ENCODE peak calls at places on chromosome 1, in seven cellular contexts. A is heart left ventricle; K is tibial artery; D is AG04450; R is uterus; J is lower leg skin; N is CD8-positive, alpha-beta T cell. M is an unnamed sample.

GRCh38 chr1:243351347-243351746 is 95.5 kb downstream of the SDCCAG8 start:
- DNase-seq in A (no peak), K (no peak), D (no peak), R (no peak), J (no peak), N (no peak), M (no peak)

GRCh38 chr1:74468982-74469603 is 43.3 kb downstream of the LRRC53 start:
- DNase-seq in A (no peak), K (no peak), D (peak), R (no peak), J (no peak), N (no peak), M (peak)

GRCh38 chr1:192959657-192960186 is 99.4 kb downstream of the UCHL5 start:
- DNase-seq in A (no peak), K (no peak), D (no peak), R (no peak), J (no peak), N (no peak), M (no peak)

GRCh38 chr1:46652321-46653100 is 15.7 kb downstream of the ATPAF1 start:
- DNase-seq in A (no peak), K (no peak), D (no peak), R (no peak), J (no peak), N (no peak), M (no peak)

GRCh38 chr1:236522937-236523703 is 662 bp upstream of the LGALS8 start:
- DNase-seq in A (peak), K (peak), D (no peak), R (peak), J (peak), N (peak), M (no peak)

GRCh38 chr1:55781944-55782482 is 566.8 kb upstream of the USP24 start:
- DNase-seq in A (peak), K (no peak), D (peak), R (peak), J (peak), N (no peak), M (peak)

GRCh38 chr1:198879711-198880306 is 241.0 kb downstream of the PTPRC start:
- DNase-seq in A (no peak), K (no peak), D (no peak), R (no peak), J (no peak), N (no peak), M (no peak)

GRCh38 chr1:201876148-201876547 is 12.6 kb upstream of the SHISA4 start:
- DNase-seq in A (no peak), K (no peak), D (no peak), R (no peak), J (no peak), N (no peak), M (no peak)

GRCh38 chr1:164673584-164674214 is 114.7 kb downstream of the PBX1 start:
- DNase-seq in A (no peak), K (no peak), D (no peak), R (no peak), J (no peak), N (no peak), M (no peak)

GRCh38 chr1:32393832-32394140 is 455 bp downstream of the BSDC1 start:
- DNase-seq in A (no peak), K (peak), D (no peak), R (no peak), J (peak), N (no peak), M (no peak)

GRCh38 chr1:29808141-29808995 is 572.0 kb downstream of the PTPRU start:
- DNase-seq in A (peak), K (peak), D (no peak), R (peak), J (no peak), N (peak), M (no peak)

GRCh38 chr1:153944822-153945117 is 1.7 kb downstream of the DENND4B start:
- DNase-seq in A (no peak), K (no peak), D (no peak), R (no peak), J (no peak), N (no peak), M (no peak)

GRCh38 chr1:153945131-153945794 is 1.3 kb downstream of the DENND4B start:
- DNase-seq in A (peak), K (peak), D (no peak), R (no peak), J (no peak), N (peak), M (no peak)

GRCh38 chr1:153942766-153943549 is 3.6 kb downstream of the DENND4B start:
- DNase-seq in A (no peak), K (no peak), D (no peak), R (no peak), J (no peak), N (no peak), M (no peak)

GRCh38 chr1:153945795-153946621 is 510 bp downstream of the DENND4B start:
- DNase-seq in A (peak), K (peak), D (no peak), R (peak), J (peak), N (peak), M (no peak)

DNA sequence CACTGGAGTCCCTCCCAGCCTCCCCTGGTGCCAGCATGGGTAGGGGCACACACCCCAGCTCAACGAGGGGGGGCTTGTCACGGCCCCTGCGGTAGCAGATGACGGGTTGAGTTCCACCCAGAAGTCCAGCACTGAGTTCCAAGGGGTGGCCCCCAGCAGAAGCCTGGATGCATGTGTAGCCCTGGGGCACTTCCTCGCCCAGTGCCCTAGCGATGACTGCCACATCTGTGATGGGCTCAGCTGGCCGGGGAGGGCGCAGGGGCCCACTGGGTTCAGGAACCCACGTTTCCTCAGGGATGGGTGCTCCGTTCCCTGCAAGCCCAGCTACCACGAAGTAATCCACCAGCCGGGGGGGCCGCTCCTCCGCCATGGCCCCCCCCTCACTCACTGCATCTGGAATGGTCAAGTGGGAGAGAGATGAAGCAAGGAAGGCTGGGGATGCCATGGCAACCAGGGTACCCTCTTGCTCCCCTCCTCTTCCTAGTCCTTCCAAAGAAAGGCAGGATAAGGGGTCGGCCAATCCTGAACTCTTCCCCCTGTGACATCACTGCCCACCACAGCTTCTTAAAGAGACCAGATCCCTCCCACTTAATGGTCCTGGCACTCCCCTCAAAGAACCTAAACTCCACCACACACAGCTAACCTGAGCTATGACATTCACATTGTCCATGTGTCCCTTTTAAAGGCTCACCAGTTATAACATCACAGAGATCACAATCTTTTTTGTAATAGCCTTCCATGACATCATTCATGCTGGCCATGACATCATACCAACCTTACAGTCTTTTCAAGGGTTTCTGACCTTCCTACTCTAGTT is 2.3 kb downstream of the DENND4B start:
- DNase-seq in A (no peak), K (no peak), D (no peak), R (no peak), J (no peak), N (no peak), M (no peak)
- H3K4me3 ChIP-seq in A (peak), K (peak), D (no peak), R (no peak), J (no peak), N (peak), M (no peak)

DNA sequence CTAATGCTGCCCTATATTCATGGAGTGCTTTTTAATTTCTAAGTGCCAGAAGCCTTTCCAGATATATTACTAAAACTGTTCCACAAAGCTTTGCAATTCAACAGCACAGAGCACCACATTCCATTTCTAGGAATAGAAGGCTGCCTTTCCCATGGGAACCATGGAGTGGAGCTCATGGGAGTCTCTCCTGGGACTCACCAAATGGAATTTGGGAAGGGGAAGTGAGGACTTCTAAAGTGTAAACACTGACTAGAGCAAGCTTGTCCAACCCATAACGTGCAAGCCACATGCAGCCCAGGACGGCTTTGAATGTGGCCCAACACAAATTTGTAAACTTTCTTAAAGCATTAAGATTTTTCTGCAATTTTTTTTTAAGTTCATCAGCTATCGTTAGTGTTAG is 190.4 kb upstream of the TNR start:
- DNase-seq in A (no peak), K (no peak), D (no peak), R (no peak), J (no peak), N (no peak), M (no peak)
- TF ChIP-seq CTCF in A (no peak), K (no peak), D (no peak), R (no peak), J (no peak), N (no peak), M (no peak)

DNA sequence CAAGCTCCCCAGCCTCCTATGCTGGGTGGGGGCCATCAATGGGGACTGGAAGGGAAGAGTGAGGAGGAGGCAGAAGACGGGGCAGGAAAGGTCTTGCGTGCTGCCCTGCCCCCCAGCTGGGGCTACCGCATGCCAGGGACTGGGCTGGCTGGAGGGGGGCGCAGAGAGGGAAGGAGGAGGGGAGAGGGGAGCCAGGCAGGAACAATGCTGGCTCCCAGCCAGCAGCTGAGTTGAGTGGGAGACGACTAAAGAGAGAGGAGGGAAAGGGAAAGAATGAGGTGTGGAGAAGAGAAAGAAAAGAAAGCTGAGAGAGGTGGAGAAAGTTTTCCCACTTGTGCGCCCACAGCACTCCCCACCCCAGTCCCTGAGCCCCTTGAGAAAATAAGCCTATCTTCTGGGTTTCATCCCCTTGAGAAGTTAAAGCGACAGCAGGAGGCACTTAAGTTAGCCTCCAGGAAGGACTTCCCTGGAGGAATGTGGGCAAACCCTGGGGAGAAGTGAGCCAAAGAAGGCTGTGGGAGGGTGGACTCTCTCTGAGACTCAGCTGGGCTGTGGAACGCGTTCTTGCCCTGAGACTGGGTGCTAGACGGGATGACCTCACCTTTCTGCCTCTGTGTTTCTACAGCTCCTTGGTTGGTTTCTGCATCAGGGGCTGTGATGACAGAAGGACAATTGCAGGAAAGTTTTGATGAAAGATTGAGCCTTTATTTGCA is 12.9 kb upstream of the NES start:
- DNase-seq in A (no peak), K (no peak), D (no peak), R (no peak), J (no peak), N (no peak), M (no peak)
- H3K4me3 ChIP-seq in A (peak), K (no peak), D (peak), R (no peak), J (no peak), N (no peak), M (peak)

DNA sequence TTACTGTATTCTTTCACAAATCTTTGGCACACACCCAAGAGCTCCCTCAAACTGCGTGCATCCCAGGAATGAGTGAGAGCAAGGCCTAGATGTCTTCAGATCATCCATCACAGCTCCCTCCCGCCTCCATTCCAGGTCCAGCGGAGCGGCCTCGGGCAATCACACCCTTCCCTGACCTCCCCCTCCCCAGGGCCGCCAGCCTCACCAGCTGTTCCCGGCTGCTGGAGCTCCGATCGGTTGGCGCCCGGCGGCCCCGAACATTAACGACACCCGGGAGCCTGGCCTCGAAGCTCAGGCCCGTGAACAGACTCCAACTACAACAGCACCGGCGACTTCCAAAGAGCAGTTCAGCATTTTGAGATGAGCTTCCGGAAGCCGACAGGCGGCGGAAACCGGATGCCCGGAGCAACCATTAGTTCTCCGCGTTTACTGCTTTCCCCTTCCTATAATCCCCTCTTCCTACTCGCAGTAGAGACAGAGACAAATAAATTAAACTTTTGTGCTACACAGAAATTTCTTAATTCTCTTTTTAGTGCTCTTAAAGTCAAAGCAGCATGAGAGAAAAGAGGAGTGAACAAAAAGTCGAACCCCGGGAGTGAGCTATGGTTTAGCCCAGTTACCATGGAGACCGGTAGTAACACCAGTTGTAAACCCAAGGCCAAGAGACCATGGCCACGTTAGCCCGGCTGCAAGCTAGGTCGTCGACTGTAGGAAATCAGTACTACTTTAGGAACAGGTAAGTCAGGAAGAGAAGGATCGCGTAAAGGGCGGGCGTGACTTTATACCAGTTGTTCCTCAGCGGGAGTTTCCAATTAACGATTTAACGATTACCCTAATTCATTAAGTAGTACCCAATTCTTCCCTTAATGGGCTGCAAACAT is at the start of the genes GPATCH2 and SPATA17:
- DNase-seq in A (peak), K (peak), D (peak), R (peak), J (peak), N (peak), M (peak)
- TF ChIP-seq CTCF in A (peak), K (peak), D (peak), R (peak), J (no peak), N (no peak), M (peak)

GRCh38 chr1:3170566-3171453 is 101.8 kb downstream of the PRDM16 start:
- DNase-seq in A (peak), K (peak), D (peak), R (peak), J (peak), N (no peak), M (no peak)
- H3K4me3 ChIP-seq in A (peak), K (peak), D (peak), R (peak), J (no peak), N (no peak), M (no peak)

DNA sequence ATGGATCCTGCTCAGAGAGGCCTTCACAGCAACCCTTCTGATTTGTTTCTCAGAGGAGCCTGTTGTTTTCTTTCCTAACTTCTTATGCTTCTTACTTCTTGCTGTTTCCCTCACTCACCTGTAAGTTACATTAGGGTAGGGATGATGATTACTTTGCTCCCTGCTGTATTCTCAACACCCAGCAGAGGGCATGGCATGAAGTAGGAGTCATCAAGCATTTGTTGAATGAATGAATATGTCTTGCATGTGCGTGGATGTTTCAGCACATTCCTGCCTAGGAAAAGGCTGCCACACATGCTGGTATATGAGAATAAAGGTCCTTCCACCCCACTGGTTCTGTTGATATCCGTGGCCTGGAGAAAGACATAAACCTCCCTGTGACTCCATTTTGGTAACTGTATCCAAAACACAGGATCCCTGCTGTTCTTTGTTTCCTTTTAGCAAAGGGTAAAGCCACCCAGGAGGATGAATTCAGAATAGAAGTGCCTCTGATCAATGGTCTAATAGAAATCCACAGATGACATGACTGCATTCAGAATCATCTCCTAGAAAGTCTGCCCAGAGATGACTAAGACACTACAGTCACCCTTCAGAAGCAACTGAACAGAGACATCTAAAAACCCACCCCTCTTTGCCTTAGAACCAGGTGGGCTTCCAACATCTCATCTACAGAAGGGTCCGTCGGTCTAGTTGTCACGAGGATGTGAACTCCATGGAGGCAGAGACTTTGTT is 168.8 kb downstream of the ZSCAN20 start:
- DNase-seq in A (no peak), K (no peak), D (no peak), R (no peak), J (no peak), N (peak), M (peak)
- TF ChIP-seq CTCF in A (peak), K (no peak), D (peak), R (peak), J (no peak), N (no peak), M (peak)

DNA sequence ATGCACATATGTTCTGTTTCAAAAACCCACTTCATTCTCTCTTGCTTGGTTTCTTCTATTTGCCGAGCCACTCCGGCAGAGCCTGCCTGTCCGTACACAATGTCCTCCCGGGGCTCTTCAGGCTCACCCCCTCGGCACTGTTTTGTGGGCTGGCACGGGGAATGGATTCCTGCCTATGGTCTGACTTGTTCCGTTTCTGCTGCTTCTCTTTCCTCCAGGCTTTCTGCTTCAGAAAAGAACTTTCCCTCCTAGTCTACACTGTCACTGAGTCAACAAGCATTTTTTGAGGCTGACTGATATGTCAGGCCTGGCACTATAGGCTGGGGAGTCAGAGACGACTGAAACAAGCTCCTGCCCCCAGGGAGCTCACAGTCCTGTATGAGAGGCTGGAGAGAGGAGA is 28.4 kb upstream of the SARS1 start:
- DNase-seq in A (no peak), K (no peak), D (no peak), R (no peak), J (no peak), N (no peak), M (no peak)
- H3K4me3 ChIP-seq in A (no peak), K (no peak), D (no peak), R (no peak), J (no peak), N (no peak), M (no peak)

GRCh38 chr1:154857441-154858215 is 12.5 kb downstream of the KCNN3 start:
- DNase-seq in A (no peak), K (no peak), D (no peak), R (no peak), J (no peak), N (no peak), M (no peak)

GRCh38 chr1:154855186-154855585 is 14.9 kb downstream of the KCNN3 start:
- DNase-seq in A (no peak), K (no peak), D (no peak), R (no peak), J (no peak), N (no peak), M (no peak)

GRCh38 chr1:154856544-154856943 is 13.5 kb downstream of the KCNN3 start:
- DNase-seq in A (no peak), K (no peak), D (no peak), R (no peak), J (no peak), N (no peak), M (no peak)

GRCh38 chr1:154857022-154857421 is 13.1 kb downstream of the KCNN3 start:
- DNase-seq in A (no peak), K (no peak), D (no peak), R (no peak), J (no peak), N (no peak), M (no peak)

GRCh38 chr1:154856049-154856448 is 14.0 kb downstream of the KCNN3 start:
- DNase-seq in A (no peak), K (no peak), D (no peak), R (peak), J (no peak), N (no peak), M (no peak)
- TF ChIP-seq CTCF in A (no peak), K (no peak), D (no peak), R (no peak), J (no peak), N (no peak), M (no peak)

DNA sequence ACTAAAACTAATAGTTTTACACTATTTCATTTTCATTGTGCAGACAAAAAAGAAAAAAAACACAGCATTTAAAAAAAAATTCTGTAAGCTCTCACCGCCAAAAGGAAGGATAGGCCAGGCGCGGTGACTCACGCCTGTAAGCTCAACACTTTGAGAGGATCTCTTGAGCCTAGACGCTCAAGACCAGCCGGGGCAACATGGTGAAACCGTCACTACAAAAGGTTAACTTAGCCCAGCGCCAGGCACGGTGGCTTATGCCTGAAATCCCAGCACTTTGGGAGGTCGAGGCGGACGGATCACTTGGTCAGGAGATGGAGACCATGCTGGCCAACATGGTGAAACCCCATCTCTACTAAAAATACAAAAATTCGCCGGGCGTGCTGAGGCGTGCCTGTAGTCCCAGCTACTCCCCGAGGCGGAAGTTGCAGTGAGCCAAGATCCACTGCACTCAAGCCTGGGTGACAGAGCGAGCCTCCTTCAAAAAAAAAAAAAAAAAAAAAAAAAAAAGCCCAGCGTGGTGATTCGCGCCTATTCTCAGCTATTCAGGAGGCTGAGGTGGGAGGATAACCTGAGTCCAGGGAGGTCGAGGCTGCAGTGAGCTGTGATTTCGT is 14.3 kb upstream of the SPEN start:
- DNase-seq in A (peak), K (peak), D (no peak), R (peak), J (peak), N (peak), M (no peak)
- H3K4me3 ChIP-seq in A (peak), K (peak), D (peak), R (peak), J (no peak), N (peak), M (peak)

M was measured in astrocyte of the cerebellum.